ENCODE peak calls at places on chromosomes 7 and 10, in four cellular contexts. V is A549, Y is upper lobe of left lung, U is IMR-90. R is an unnamed sample. For H3K9me3, the result is how much of the 10 kb centered on the place peaks cover.

GRCh38 chr7:88866265-88866863 is 70.8 kb upstream of the TEX47 start:
- DNase-seq in V (no peak), Y (no peak), U (no peak), R (no peak)

GRCh38 chr10:120978589-120979252 is 127.6 kb downstream of the WDR11 start:
- DNase-seq in V (no peak), Y (no peak), U (peak), R (no peak)

GRCh38 chr7:30877010-30877740 is 34.5 kb upstream of the AQP1 start:
- DNase-seq in V (no peak), Y (peak), U (no peak), R (no peak)

GRCh38 chr10:86284355-86285105 is 82.1 kb downstream of the GRID1 start:
- DNase-seq in V (no peak), Y (no peak), U (no peak), R (peak)

GRCh38 chr10:5943536-5943935 is 33.8 kb downstream of the IL15RA start:
- DNase-seq in V (no peak), Y (peak), U (peak), R (no peak)

GRCh38 chr7:20053334-20054104 is 163.7 kb downstream of the MACC1 start:
- DNase-seq in V (no peak), Y (no peak), U (no peak), R (no peak)

GRCh38 chr7:151690597-151690996 is 170.9 kb upstream of the RHEB start:
- DNase-seq in V (no peak), Y (no peak), U (peak), R (no peak)

GRCh38 chr10:124928084-124928483 is 13.8 kb upstream of the ZRANB1 start:
- DNase-seq in V (no peak), Y (no peak), U (no peak), R (no peak)

GRCh38 chr10:12869427-12869826 is 132.1 kb downstream of the CCDC3 start:
- DNase-seq in V (no peak), Y (no peak), U (peak), R (no peak)

GRCh38 chr10:73076361-73077183 is 20.1 kb downstream of the P4HA1 start:
- DNase-seq in V (no peak), Y (peak), U (peak), R (no peak)

GRCh38 chr10:75108684-75109458 is 2.6 kb upstream of the SAMD8 start:
- DNase-seq in V (peak), Y (peak), U (no peak), R (peak)

GRCh38 chr7:158286210-158286609 is 301.4 kb downstream of the PTPRN2 start:
- DNase-seq in V (no peak), Y (no peak), U (no peak), R (no peak)
- H3K9me3 ChIP-seq in V (under half), Y (under half), U (under half), R (under half)

GRCh38 chr7:96407427-96407826 is 85.5 kb upstream of the SLC25A13 start:
- DNase-seq in V (no peak), Y (no peak), U (peak), R (no peak)

GRCh38 chr7:96400518-96400917 is 78.6 kb upstream of the SLC25A13 start:
- DNase-seq in V (no peak), Y (no peak), U (peak), R (no peak)

GRCh38 chr7:96400001-96400400 is 78.1 kb upstream of the SLC25A13 start:
- DNase-seq in V (no peak), Y (no peak), U (no peak), R (no peak)

GRCh38 chr7:96401200-96401599 is 79.3 kb upstream of the SLC25A13 start:
- DNase-seq in V (no peak), Y (no peak), U (no peak), R (no peak)

DNA sequence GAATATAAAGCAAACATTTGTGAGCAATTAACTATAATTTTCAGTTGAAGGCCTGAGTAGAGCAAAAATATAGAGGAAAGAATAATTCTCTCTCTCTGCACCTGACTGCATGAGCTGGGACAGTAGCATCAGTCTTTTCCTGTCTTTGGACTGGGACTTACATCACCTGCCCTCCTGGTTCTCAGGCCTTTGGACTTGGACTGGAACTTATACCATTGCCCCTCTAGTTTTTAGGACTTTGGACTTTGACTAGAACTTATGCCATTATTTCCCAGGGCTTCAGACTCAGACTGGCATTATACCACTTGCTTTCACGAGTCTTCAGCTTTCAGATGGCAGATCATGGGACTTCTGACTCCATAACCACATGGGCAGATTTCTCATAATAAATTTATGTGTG is 81.0 kb upstream of the SLC25A13 start:
- DNase-seq in V (no peak), Y (no peak), U (no peak), R (no peak)
- H3K9me3 ChIP-seq in V (under half), Y (under half), U (under half), R (under half)

GRCh38 chr7:138316421-138317043 is 143.5 kb upstream of the TRIM24 start:
- DNase-seq in V (peak), Y (no peak), U (no peak), R (no peak)

GRCh38 chr7:138313829-138314178 is 146.3 kb upstream of the TRIM24 start:
- DNase-seq in V (no peak), Y (no peak), U (no peak), R (no peak)

GRCh38 chr7:138317044-138317596 is 142.9 kb upstream of the TRIM24 start:
- DNase-seq in V (no peak), Y (no peak), U (no peak), R (no peak)
- H3K9me3 ChIP-seq in V (under half), Y (under half), U (under half), R (under half)

GRCh38 chr7:153529651-153530165 is 522.5 kb upstream of the DPP6 start:
- DNase-seq in V (no peak), Y (no peak), U (no peak), R (no peak)
- H3K9me3 ChIP-seq in V (under half), Y (under half), U (under half), R (under half)

DNA sequence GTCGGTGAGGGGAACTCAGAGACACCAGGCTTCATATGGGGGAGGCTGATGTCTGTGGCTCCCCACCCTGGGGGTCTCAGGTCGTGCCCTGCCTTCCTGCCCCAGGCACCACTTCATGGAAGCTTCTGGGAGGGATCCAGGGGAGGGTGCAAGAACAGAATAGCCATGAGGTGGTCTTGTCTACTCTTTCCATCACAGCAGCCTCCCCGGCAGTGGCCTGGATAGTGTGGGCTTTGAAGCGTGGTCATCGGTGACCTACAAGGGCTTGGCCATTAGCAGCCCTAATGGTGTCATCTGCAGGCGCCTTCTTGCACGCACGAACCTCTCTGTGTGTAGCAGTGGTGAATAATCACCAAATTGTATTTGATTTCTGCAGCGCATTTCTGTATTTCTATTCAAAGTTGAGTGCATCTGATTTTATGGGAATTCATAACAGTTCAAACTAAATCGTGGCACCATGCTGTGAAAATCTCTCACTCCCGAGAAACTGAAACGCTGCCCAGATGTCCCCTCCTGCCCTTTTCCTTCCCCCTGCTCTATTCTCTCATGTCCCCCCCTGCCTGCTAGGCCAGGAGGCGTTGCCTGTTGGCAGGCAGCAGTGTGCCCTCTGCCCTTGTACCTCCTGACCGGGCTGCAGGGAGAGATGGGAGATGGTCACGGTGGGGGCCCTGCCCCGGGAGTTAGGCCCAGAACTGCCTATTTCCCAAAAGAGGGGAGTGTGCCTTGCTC is 34.7 kb downstream of the CDH23 start:
- DNase-seq in V (no peak), Y (peak), U (no peak), R (no peak)
- H3K9me3 ChIP-seq in V (under half), Y (under half), U (under half), R (under half)

GRCh38 chr7:155119801-155120382 is 49.8 kb downstream of the HTR5A start:
- DNase-seq in V (no peak), Y (no peak), U (peak), R (no peak)

GRCh38 chr7:155123413-155123812 is 53.3 kb downstream of the HTR5A start:
- DNase-seq in V (no peak), Y (no peak), U (no peak), R (no peak)

GRCh38 chr7:155124706-155125105 is 54.6 kb downstream of the HTR5A start:
- DNase-seq in V (no peak), Y (no peak), U (no peak), R (peak)

GRCh38 chr7:155122831-155123230 is 52.7 kb downstream of the HTR5A start:
- DNase-seq in V (no peak), Y (no peak), U (no peak), R (no peak)

DNA sequence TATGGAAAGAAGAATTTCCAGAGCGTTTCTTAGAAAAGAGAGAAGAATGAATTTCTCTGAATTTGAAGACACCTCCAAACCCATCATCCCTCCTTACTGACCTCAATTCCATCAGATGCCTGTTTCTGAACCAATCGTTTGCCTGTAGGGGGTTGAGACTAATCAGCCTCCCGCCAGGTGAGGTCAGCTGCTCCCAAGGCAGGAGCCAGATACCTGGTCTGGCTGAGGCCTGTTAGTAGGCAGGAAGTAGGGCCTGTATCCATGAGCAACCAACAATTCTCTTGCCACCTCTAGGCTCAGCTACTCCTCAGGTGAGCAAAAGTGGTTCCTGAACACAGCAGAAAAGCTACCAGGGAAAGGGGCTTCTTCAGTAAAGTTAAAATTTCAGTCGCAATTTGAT is 50.3 kb downstream of the HTR5A start:
- DNase-seq in V (no peak), Y (no peak), U (no peak), R (no peak)
- H3K9me3 ChIP-seq in V (under half), Y (under half), U (under half), R (under half)

GRCh38 chr10:3362415-3362814 is 189.8 kb upstream of the PITRM1 start:
- DNase-seq in V (no peak), Y (no peak), U (no peak), R (no peak)
- H3K9me3 ChIP-seq in V (under half), Y (under half), U (under half), R (under half)

DNA sequence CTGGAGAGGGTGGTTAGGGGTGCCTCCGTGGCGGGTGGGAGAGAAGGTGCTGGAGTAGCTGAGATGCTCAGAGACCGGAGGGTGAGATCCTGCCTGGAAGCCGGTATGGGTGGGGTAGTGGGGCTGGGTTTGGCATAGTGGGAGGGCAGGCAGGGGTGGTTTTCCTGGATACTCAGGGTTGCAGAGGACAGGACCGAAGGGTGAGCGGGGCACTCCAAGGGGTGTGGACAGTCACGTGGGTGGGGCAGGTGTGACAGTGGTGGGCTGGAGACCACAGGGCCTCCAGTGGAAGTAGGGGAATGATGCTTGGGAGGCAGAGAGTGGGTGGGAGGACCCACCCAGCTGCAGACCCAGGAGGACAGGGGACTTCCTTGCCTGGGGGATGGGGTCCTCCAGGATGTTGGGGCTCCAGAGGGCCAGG is 1.9 kb downstream of the SCART1 start:
- DNase-seq in V (no peak), Y (no peak), U (no peak), R (peak)
- H3K9me3 ChIP-seq in V (under half), Y (under half), U (under half), R (under half)

DNA sequence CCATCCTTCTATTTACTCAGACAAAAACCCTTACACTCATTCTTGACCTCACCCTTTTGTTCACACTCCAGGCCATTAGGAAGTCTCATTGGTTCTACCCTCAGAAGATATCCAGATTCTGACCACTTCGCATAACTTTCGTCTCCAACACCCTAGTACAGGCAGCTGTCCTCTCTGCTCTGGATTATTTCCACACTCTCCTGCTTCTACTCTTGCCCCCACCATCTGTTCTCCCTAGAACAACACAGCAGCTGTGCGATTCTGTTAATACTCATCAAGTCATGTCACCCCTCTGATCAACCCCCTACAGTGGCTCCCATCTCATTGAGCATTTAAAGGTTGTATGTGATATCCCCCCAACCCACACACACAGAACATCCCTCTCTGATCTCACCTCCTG is 15.5 kb upstream of the TRIL start:
- DNase-seq in V (no peak), Y (no peak), U (no peak), R (no peak)
- H3K9me3 ChIP-seq in V (under half), Y (under half), U (under half), R (under half)

GRCh38 chr7:129676017-129676897 is 64.7 kb downstream of the NRF1 start:
- DNase-seq in V (no peak), Y (no peak), U (no peak), R (no peak)
- H3K9me3 ChIP-seq in V (under half), Y (under half), U (under half), R (under half)